ENCODE peak calls at places on chromosomes 1 and 21, in nine cellular contexts. K is lung microvascular endothelial cell; G is CD8-positive, alpha-beta memory T cell; C is stimulated activated CD4-positive, alpha-beta T cell treated with anti-CD3 and anti-CD28 coated beads, Interleukin-15, amount 100 ng/mL, for 1 hour; A is MCF 10A; B is activated CD4-positive, alpha-beta T cell treated with anti-CD3 and anti-CD28 coated beads, Interleukin-2, amount 10 ng/mL, durations not matched to agents 7 days and 5 days; H is activated T-helper 1 cell treated with anti-CD3 and anti-CD28 coated beads, Interleukin-12 subunit alpha, Interleukin-12 subunit beta, Interleukin-2, Interleukin-4 antibody, amounts not matched to agents 30 ng/mL and 10 ng/mL and 1 ng/mL, durations not matched to agents 14 hours and 24 hours and 36 hours; Z is DMS153; D is GM04504. R is an unnamed sample.

GRCh38 chr1:66779475-66780078 is 21.5 kb downstream of the INSL5 start:
- DNase-seq in K (no peak), G (no peak), C (no peak), A (no peak), B (no peak), H (no peak), Z (no peak), D (no peak), R (no peak)

GRCh38 chr21:42306366-42307035 is 8.7 kb downstream of the TFF3 start:
- DNase-seq in K (no peak), G (no peak), C (no peak), A (no peak), B (no peak), H (no peak), Z (no peak), D (no peak), R (no peak)

GRCh38 chr21:42578034-42578433 is 64.4 kb downstream of the SLC37A1 start:
- DNase-seq in K (no peak), G (no peak), C (no peak), A (no peak), B (no peak), H (no peak), Z (no peak), D (no peak), R (no peak)

GRCh38 chr1:8943516-8943896 is 2.2 kb upstream of the CA6 start:
- DNase-seq in K (no peak), G (no peak), C (no peak), A (no peak), B (no peak), H (no peak), Z (peak), D (no peak), R (no peak)

GRCh38 chr1:156128749-156129682 is 14.5 kb downstream of the LMNA start:
- DNase-seq in K (peak), G (no peak), C (no peak), A (peak), B (no peak), H (no peak), Z (no peak), D (no peak), R (no peak)

GRCh38 chr1:67850151-67850551 is 16.9 kb upstream of the GNG12 start:
- DNase-seq in K (peak), G (no peak), C (no peak), A (peak), B (peak), H (no peak), Z (no peak), D (no peak), R (no peak)

GRCh38 chr21:28633803-28634572 is 358.7 kb downstream of the LTN1 start:
- DNase-seq in K (peak), G (no peak), C (no peak), A (peak), B (no peak), H (no peak), Z (no peak), D (peak), R (no peak)

GRCh38 chr1:183801649-183802048 is 3.3 kb upstream of the RGL1 start:
- DNase-seq in K (no peak), G (no peak), C (no peak), A (no peak), B (no peak), H (no peak), Z (no peak), D (no peak), R (no peak)

GRCh38 chr1:234206651-234207284 is 166.5 kb upstream of the COA6 start:
- DNase-seq in K (no peak), G (no peak), C (no peak), A (peak), B (no peak), H (no peak), Z (no peak), D (peak), R (no peak)

GRCh38 chr1:90821793-90822359 is 104.8 kb upstream of the BARHL2 start:
- DNase-seq in K (no peak), G (no peak), C (no peak), A (peak), B (no peak), H (no peak), Z (no peak), D (no peak), R (no peak)

GRCh38 chr1:197355248-197355995 is 87.4 kb downstream of the CRB1 start:
- DNase-seq in K (no peak), G (no peak), C (no peak), A (no peak), B (no peak), H (no peak), Z (no peak), D (no peak), R (no peak)

GRCh38 chr1:55015731-55016620 is 17.2 kb downstream of the BSND start:
- DNase-seq in K (no peak), G (no peak), C (no peak), A (no peak), B (no peak), H (no peak), Z (no peak), D (no peak), R (no peak)

GRCh38 chr1:175394739-175395138 is 202.2 kb upstream of the KIAA0040 start:
- DNase-seq in K (no peak), G (no peak), C (no peak), A (peak), B (no peak), H (no peak), Z (no peak), D (no peak), R (no peak)

GRCh38 chr1:201766117-201766863 is 62.7 kb upstream of the IPO9 start:
- DNase-seq in K (peak), G (no peak), C (no peak), A (peak), B (no peak), H (no peak), Z (no peak), D (peak), R (no peak)

GRCh38 chr21:36873511-36873910 is 93.0 kb downstream of the HLCS start:
- DNase-seq in K (no peak), G (no peak), C (no peak), A (no peak), B (no peak), H (no peak), Z (no peak), D (no peak), R (no peak)

GRCh38 chr1:24894002-24894401 is 36.1 kb downstream of the RUNX3 start:
- DNase-seq in K (no peak), G (no peak), C (no peak), A (no peak), B (no peak), H (no peak), Z (no peak), D (no peak), R (no peak)

GRCh38 chr1:175597969-175598765 is 145.2 kb downstream of the TNR start:
- DNase-seq in K (no peak), G (no peak), C (no peak), A (peak), B (no peak), H (no peak), Z (no peak), D (no peak), R (no peak)

GRCh38 chr1:76330993-76331603 is 256.6 kb downstream of the ST6GALNAC3 start:
- DNase-seq in K (peak), G (peak), C (no peak), A (peak), B (peak), H (peak), Z (peak), D (peak), R (peak)

GRCh38 chr1:169869426-169869825 is 24.3 kb downstream of the SCYL3 start:
- DNase-seq in K (no peak), G (no peak), C (no peak), A (no peak), B (no peak), H (no peak), Z (no peak), D (no peak), R (no peak)

GRCh38 chr21:17802568-17802967 is 16.6 kb downstream of the C21orf91 start:
- DNase-seq in K (no peak), G (no peak), C (no peak), A (peak), B (no peak), H (no peak), Z (no peak), D (peak), R (no peak)

GRCh38 chr1:18149113-18149641 is 41.6 kb downstream of the IGSF21 start:
- DNase-seq in K (no peak), G (no peak), C (no peak), A (no peak), B (no peak), H (no peak), Z (peak), D (no peak), R (no peak)

GRCh38 chr1:185528084-185528656 is 206.0 kb upstream of the HMCN1 start:
- DNase-seq in K (no peak), G (no peak), C (no peak), A (peak), B (no peak), H (no peak), Z (no peak), D (no peak), R (no peak)

GRCh38 chr1:194829492-194829891 is 1643.1 kb upstream of the B3GALT2 start:
- DNase-seq in K (no peak), G (no peak), C (no peak), A (peak), B (no peak), H (no peak), Z (no peak), D (no peak), R (no peak)

GRCh38 chr1:155117610-155118009 is 10.1 kb upstream of the EFNA1 start:
- DNase-seq in K (no peak), G (no peak), C (no peak), A (no peak), B (no peak), H (no peak), Z (peak), D (no peak), R (no peak)

GRCh38 chr21:32088471-32088870 is 190.4 kb downstream of the MIS18A start:
- DNase-seq in K (no peak), G (no peak), C (no peak), A (no peak), B (no peak), H (no peak), Z (no peak), D (no peak), R (no peak)

GRCh38 chr1:200628223-200628868 is 7.8 kb upstream of the KIF14 start:
- DNase-seq in K (no peak), G (no peak), C (no peak), A (no peak), B (peak), H (no peak), Z (no peak), D (no peak), R (no peak)

GRCh38 chr1:154497026-154497806 is 4.8 kb upstream of the TDRD10 start:
- DNase-seq in K (peak), G (peak), C (no peak), A (no peak), B (no peak), H (no peak), Z (no peak), D (no peak), R (no peak)

GRCh38 chr21:24995206-24995605 is 612.1 kb downstream of the MRPL39 start:
- DNase-seq in K (no peak), G (no peak), C (no peak), A (no peak), B (no peak), H (no peak), Z (no peak), D (no peak), R (no peak)

GRCh38 chr1:2913091-2913490 is 108.2 kb upstream of the ACTRT2 start:
- DNase-seq in K (no peak), G (no peak), C (no peak), A (no peak), B (no peak), H (no peak), Z (no peak), D (no peak), R (no peak)

GRCh38 chr1:2628933-2629626 is 3.7 kb downstream of the MMEL1 start:
- DNase-seq in K (no peak), G (no peak), C (no peak), A (no peak), B (no peak), H (no peak), Z (no peak), D (no peak), R (no peak)

GRCh38 chr1:203085528-203086406 is at the start of gene MYOG:
- DNase-seq in K (no peak), G (no peak), C (no peak), A (no peak), B (peak), H (no peak), Z (no peak), D (no peak), R (no peak)

GRCh38 chr1:224082146-224082545 is 31.8 kb upstream of the FBXO28 start:
- DNase-seq in K (no peak), G (no peak), C (no peak), A (no peak), B (no peak), H (no peak), Z (no peak), D (no peak), R (no peak)

GRCh38 chr21:45290948-45291612 is 3.4 kb upstream of the POFUT2 start:
- DNase-seq in K (peak), G (no peak), C (no peak), A (peak), B (no peak), H (no peak), Z (no peak), D (peak), R (no peak)

GRCh38 chr1:22018583-22019559 is 17.4 kb downstream of the CELA3A start:
- DNase-seq in K (peak), G (peak), C (peak), A (peak), B (peak), H (peak), Z (peak), D (peak), R (no peak)

GRCh38 chr1:29554208-29554778 is 318.0 kb downstream of the PTPRU start:
- DNase-seq in K (no peak), G (no peak), C (no peak), A (no peak), B (no peak), H (no peak), Z (no peak), D (no peak), R (no peak)

GRCh38 chr1:214934035-214934434 is 148.5 kb upstream of the KCNK2 start:
- DNase-seq in K (no peak), G (no peak), C (no peak), A (no peak), B (no peak), H (no peak), Z (no peak), D (no peak), R (no peak)